ENCODE peak calls at places on chromosomes 2 and 18, in nine cellular contexts. L is ovary, H is lower lobe of right lung, U is spleen, O is thoracic aorta, S is cardiac muscle cell, F is PC-3, Z is K562, A is left lung. Q is an unnamed sample. For H3K4me1 and H3K27me3, the result is how much of the 10 kb centered on the place peaks cover.

GRCh38 chr2:75211371-75211770 is 12.1 kb upstream of the TACR1 start:
- DNase-seq in L (no peak), H (no peak), U (no peak), O (no peak), S (no peak), F (no peak), Z (no peak), A (no peak), Q (no peak)

GRCh38 chr2:120441744-120442471 is 96.0 kb downstream of the INHBB start:
- DNase-seq in L (no peak), H (peak), U (peak), O (no peak), S (peak), F (peak), Z (no peak), A (peak), Q (no peak)

GRCh38 chr2:73827018-73827417 is 1.7 kb upstream of the STAMBP start:
- DNase-seq in L (no peak), H (no peak), U (no peak), O (no peak), S (peak), F (peak), Z (peak), A (no peak), Q (no peak)

GRCh38 chr2:160144278-160144990 is 55.6 kb downstream of the ITGB6 start:
- DNase-seq in L (no peak), H (no peak), U (no peak), O (no peak), S (no peak), F (no peak), Z (no peak), A (no peak), Q (no peak)

GRCh38 chr2:54630841-54631497 is 92.5 kb upstream of the EML6 start:
- DNase-seq in L (no peak), H (no peak), U (no peak), O (no peak), S (no peak), F (no peak), Z (no peak), A (no peak), Q (peak)

GRCh38 chr2:150319632-150320555 is 167.6 kb downstream of the RND3 start:
- DNase-seq in L (no peak), H (no peak), U (no peak), O (no peak), S (no peak), F (no peak), Z (no peak), A (no peak), Q (no peak)

GRCh38 chr2:207394812-207395534 is 134.8 kb upstream of the CREB1 start:
- DNase-seq in L (no peak), H (no peak), U (no peak), O (no peak), S (peak), F (peak), Z (peak), A (no peak), Q (peak)

GRCh38 chr2:14288016-14288415 is 344.5 kb upstream of the LRATD1 start:
- DNase-seq in L (no peak), H (no peak), U (no peak), O (no peak), S (no peak), F (peak), Z (no peak), A (no peak), Q (no peak)

GRCh38 chr18:33755918-33756590 is 178.0 kb downstream of the ASXL3 start:
- DNase-seq in L (peak), H (no peak), U (no peak), O (no peak), S (no peak), F (peak), Z (no peak), A (peak), Q (no peak)

DNA sequence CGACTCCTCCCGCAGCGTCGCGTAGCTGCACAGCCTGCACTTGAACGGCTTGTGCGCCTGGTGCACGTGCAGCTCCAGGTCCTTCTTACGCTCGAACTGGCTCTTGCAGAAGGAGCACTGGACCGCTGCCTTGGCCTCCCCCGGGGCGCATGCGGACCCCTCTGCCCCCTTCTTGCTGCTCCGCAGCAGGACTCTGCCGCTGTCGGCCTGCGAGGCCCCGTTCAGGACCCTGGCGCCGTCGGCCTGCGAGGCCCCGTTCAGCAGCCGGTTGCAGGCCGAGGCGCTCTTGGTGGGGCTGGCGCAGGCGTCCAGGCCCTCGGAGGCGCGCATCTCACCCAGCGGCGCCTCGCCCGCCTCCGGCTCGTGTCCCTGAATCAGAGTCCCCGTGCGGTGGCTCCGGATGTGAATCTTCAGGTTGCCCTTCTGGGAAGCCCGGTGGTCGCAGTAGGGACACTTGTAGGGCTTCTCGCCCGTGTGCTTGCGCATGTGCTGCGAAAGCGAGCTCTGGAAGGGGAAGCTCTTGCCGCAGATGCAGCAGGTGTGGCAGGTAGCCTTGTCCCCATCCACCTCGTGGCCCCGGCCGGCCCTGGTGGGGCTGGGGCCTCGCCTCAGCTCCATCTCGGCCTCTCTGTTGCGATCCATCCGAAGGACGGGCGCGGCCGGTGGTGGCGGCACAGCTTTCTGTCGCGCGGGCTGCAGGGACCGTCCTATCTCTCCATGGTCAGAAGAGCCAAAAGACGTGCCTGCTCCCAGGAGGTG is 52.5 kb downstream of the ZNF516 start:
- DNase-seq in L (no peak), H (no peak), U (peak), O (no peak), S (no peak), F (no peak), Z (no peak), A (peak), Q (no peak)
- H3K4me1 ChIP-seq in L (under half), H (under half), U (under half), O (under half), S (under half), F (under half), Z (under half), A (under half), Q (under half)

DNA sequence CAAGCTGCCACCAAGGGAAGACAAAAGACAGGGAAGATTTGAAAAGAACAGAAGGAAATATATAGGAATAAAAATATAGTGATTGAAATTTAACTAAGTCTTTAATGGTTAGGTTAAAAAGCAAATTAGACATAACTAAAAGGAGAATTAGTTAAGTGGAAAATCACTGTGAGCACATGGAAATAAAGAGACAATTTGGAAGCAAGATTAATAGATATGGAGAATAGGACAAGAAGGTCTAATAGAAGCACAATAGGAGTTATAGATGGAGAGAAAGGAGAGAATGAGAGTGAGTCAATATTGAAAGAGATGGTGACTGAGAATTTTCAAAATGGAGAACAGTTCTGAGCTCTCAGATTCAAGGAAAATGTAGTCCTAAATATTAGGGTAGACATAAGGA is 176.9 kb downstream of the ASB1 start:
- DNase-seq in L (no peak), H (no peak), U (no peak), O (no peak), S (no peak), F (no peak), Z (no peak), A (no peak), Q (no peak)
- H3K27me3 ChIP-seq in L (under half), H (under half), U (under half), O (under half), S (under half), F (under half), Z (under half), A (under half), Q (under half)

GRCh38 chr2:236317938-236318396 is 53.8 kb upstream of the ASB18 start:
- DNase-seq in L (no peak), H (peak), U (no peak), O (no peak), S (no peak), F (peak), Z (no peak), A (no peak), Q (no peak)

GRCh38 chr2:236321430-236321829 is 57.2 kb upstream of the ASB18 start:
- DNase-seq in L (no peak), H (no peak), U (no peak), O (no peak), S (peak), F (no peak), Z (no peak), A (no peak), Q (no peak)

GRCh38 chr2:236318401-236318800 is 54.2 kb upstream of the ASB18 start:
- DNase-seq in L (no peak), H (no peak), U (no peak), O (no peak), S (no peak), F (no peak), Z (no peak), A (no peak), Q (no peak)

GRCh38 chr2:236319036-236319435 is 54.8 kb upstream of the ASB18 start:
- DNase-seq in L (no peak), H (no peak), U (no peak), O (no peak), S (no peak), F (no peak), Z (no peak), A (no peak), Q (no peak)
- TF ChIP-seq CTCF in L (no peak), H (no peak), U (no peak), O (no peak), S (no peak), F (no peak), Z (no peak), A (no peak), Q (no peak)

GRCh38 chr2:156471772-156472171 is 35.6 kb downstream of the GPD2 start:
- DNase-seq in L (no peak), H (no peak), U (no peak), O (no peak), S (no peak), F (no peak), Z (no peak), A (no peak), Q (no peak)

GRCh38 chr2:156473445-156473844 is 37.3 kb downstream of the GPD2 start:
- DNase-seq in L (no peak), H (no peak), U (no peak), O (no peak), S (no peak), F (no peak), Z (peak), A (no peak), Q (no peak)

GRCh38 chr2:156472686-156473085 is 36.5 kb downstream of the GPD2 start:
- DNase-seq in L (no peak), H (no peak), U (no peak), O (no peak), S (no peak), F (no peak), Z (no peak), A (no peak), Q (no peak)

GRCh38 chr2:156474316-156474715 is 38.1 kb downstream of the GPD2 start:
- DNase-seq in L (no peak), H (no peak), U (no peak), O (no peak), S (no peak), F (no peak), Z (no peak), A (no peak), Q (no peak)

DNA sequence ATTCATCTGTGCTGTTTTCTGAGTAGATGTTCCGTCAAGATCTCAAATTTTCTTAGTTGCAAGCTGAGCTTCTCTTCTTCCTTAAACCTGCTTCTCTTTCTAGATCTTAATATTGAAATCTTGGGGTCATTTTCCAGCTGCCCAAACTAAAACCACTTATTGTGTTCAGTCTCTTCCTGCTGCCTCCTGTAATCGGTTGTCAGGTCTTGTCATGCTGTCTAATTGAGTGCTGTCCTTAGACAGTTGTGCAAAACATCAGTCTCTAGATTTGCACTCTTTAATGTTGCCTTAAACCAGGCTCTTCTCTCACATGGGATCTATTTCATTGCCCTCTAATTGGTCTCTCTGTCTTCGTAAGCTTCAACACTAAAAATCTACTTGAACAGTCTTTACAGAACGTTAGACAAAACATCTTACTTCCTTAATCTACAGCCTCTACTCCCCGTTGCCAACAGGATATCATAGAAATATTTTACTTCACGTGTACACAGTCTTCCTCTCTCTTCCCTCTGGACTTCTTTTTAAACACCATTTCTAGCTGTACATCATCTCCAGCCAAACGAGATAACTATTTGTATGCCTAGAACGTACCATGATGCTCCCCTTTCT is 34.9 kb downstream of the GPD2 start:
- DNase-seq in L (no peak), H (no peak), U (no peak), O (no peak), S (no peak), F (no peak), Z (no peak), A (no peak), Q (no peak)
- H3K4me1 ChIP-seq in L (under half), H (under half), U (half or more), O (under half), S (under half), F (under half), Z (under half), A (under half), Q (under half)

DNA sequence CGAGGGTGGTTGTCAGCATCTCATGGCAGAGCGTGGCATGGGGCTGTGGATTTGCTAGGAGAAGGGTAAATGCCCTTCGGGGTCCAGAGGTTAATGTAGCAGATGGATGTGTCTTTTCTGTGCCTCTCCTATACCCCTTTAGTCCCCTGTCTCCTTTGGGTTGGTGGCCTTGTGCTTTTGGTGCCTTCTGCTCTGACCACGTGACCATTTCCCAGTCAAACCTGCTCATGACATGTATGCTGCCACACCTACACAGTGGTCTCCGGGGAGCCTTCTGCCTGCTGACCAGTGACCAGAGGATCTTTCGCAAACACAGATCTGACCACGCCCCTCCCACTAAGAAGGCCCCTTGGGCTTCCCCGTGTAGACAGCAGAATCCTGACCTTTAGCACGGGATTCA is 116.1 kb downstream of the ACOXL start:
- DNase-seq in L (no peak), H (no peak), U (no peak), O (no peak), S (no peak), F (no peak), Z (no peak), A (no peak), Q (no peak)
- H3K27me3 ChIP-seq in L (under half), H (under half), U (under half), O (under half), S (under half), F (under half), Z (half or more), A (under half), Q (under half)

GRCh38 chr2:217918220-217919024 is 84.4 kb downstream of the TNS1 start:
- DNase-seq in L (peak), H (no peak), U (no peak), O (no peak), S (no peak), F (peak), Z (peak), A (peak), Q (peak)
- TF ChIP-seq CTCF in L (peak), H (no peak), U (no peak), O (peak), S (no peak), F (peak), Z (peak), A (no peak), Q (peak)

GRCh38 chr2:162766092-162766491 is 72.5 kb downstream of the KCNH7 start:
- DNase-seq in L (no peak), H (no peak), U (no peak), O (no peak), S (no peak), F (no peak), Z (no peak), A (no peak), Q (no peak)
- H3K4me1 ChIP-seq in L (under half), H (under half), U (under half), O (under half), S (under half), F (under half), Z (under half), A (under half), Q (under half)

DNA sequence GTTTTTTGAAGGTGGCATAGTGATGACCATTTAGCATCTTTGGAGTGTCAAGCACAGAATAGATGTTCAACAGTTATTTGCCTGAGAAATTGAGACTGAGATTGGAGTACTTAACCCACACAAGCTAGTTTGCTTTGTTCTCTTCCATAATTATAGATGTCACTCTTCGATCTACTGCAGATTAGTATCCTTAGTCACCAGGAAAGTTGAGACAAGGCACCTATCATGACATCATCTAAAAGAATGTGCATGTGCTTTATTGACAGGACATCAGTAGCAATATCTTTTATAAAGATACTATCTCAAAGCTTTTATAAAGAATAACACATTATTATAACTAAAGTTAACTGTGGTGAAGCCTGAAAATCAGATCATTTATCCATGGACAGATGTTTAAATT is 6.4 kb downstream of the VRK2 start:
- DNase-seq in L (no peak), H (no peak), U (no peak), O (no peak), S (no peak), F (no peak), Z (no peak), A (no peak), Q (no peak)
- H3K27me3 ChIP-seq in L (under half), H (under half), U (under half), O (under half), S (under half), F (under half), Z (under half), A (under half), Q (under half)

GRCh38 chr2:1497122-1497611 is 83.9 kb downstream of the TPO start:
- DNase-seq in L (no peak), H (no peak), U (peak), O (no peak), S (no peak), F (no peak), Z (no peak), A (peak), Q (no peak)
- TF ChIP-seq CTCF in L (no peak), H (no peak), U (no peak), O (no peak), S (no peak), F (no peak), Z (no peak), A (no peak), Q (no peak)

Q was measured in psoas muscle.